ENCODE peak calls at places on chromosome 2, in five cellular contexts. F is gastrocnemius medialis, U is left ventricle myocardium inferior, C is GM12878, Q is cardiac muscle cell. M is an unnamed sample.
A peak's percentile ranks its signal among the peaks of the same experiment; 100 is the strongest.

GRCh38 chr2:240601831-240602160 is 15.3 kb downstream of the CAPN10 start:
- DNase-seq in F (no peak), Q (no peak), C (no peak), U (no peak), M (no peak)

GRCh38 chr2:191789791-191790190 is 57.1 kb downstream of the CAVIN2 start:
- DNase-seq in C (no peak), U (no peak), Q (no peak), F (no peak), M (no peak)

GRCh38 chr2:74066491-74067203 is 81.1 kb downstream of the BOLA3 start:
- DNase-seq in C (no peak), Q (no peak), U (no peak), F (no peak), M (no peak)

GRCh38 chr2:218145124-218145523 is 19.3 kb downstream of the CXCR2 start:
- DNase-seq in C (no peak), Q (no peak), U (peak; percentile 21), F (no peak), M (no peak)

GRCh38 chr2:26144031-26144430 is 28.9 kb upstream of the GAREM2 start:
- DNase-seq in Q (no peak), U (no peak), F (no peak), C (no peak), M (no peak)

GRCh38 chr2:70525032-70525431 is 28.6 kb downstream of the TGFA start:
- DNase-seq in U (no peak), C (no peak), F (no peak), Q (no peak), M (no peak)

GRCh38 chr2:240722376-240722775 is 30.7 kb downstream of the AQP12A start:
- DNase-seq in U (no peak), F (no peak), Q (no peak), C (no peak), M (no peak)

GRCh38 chr2:44774826-44775492 is 166.5 kb upstream of the SIX3 start:
- DNase-seq in C (no peak), U (no peak), F (no peak), Q (no peak), M (no peak)

GRCh38 chr2:142805244-142805643 is 72.2 kb upstream of the KYNU start:
- DNase-seq in C (no peak), U (no peak), F (no peak), Q (no peak), M (no peak)

GRCh38 chr2:221212105-221212504 is 360.0 kb downstream of the EPHA4 start:
- DNase-seq in U (no peak), C (no peak), F (no peak), Q (no peak), M (no peak)
- TF ChIP-seq CTCF in U (no peak), C (no peak), F (no peak), Q (no peak), M (no peak)

GRCh38 chr2:9755638-9756037 is 87.6 kb upstream of the TAF1B start:
- DNase-seq in U (no peak), C (no peak), F (no peak), Q (no peak), M (no peak)
- H3K27me3 ChIP-seq in U (no peaks in the 10 kb centered on the region), C (peaks cover 4% of the 10 kb centered on the region), F (no peaks in the 10 kb centered on the region), Q (no peaks in the 10 kb centered on the region), M (no peaks in the 10 kb centered on the region)

DNA sequence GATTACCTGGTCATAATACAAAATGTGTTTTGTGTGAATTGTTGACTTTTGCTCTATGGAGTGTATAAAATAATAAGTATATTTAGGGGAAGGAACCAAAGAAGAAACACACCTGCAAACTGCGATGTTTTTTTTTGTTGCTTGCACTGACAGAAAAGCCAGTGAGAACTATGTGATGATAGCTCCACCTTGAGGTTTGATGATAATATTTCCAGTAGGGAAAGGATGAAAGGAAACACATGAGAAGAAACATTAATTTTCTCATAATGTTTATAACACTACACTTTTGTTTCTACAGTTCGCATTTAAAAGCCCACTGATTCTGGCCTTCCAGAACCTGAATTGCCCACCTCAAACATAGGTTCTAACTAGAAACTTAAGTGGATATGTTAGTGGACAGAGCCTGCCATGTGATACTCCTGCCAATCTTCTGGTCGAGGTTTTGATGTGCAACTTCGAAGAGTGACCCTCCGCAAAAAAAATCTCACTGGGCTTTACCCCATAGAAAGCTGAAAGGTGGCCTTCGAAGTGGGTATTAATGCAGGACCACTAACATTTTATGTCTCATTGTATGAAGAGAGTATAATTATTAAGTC is 476.4 kb upstream of the SPHKAP start:
- DNase-seq in Q (peak; percentile 72), U (no peak), F (no peak), C (peak; percentile 3), M (no peak)
- H3K4me3 ChIP-seq in Q (no peak overlapping the region), U (no peak overlapping the region), F (no peak overlapping the region), C (no peak overlapping the region), M (no peak overlapping the region)

GRCh38 chr2:84884396-84884795 is 3.5 kb upstream of the TRABD2A start:
- DNase-seq in U (no peak), Q (no peak), C (no peak), F (no peak), M (no peak)

GRCh38 chr2:84882775-84883550 is 2.1 kb upstream of the TRABD2A start:
- DNase-seq in U (no peak), F (no peak), Q (no peak), C (no peak), M (no peak)

GRCh38 chr2:84881581-84882414 is 914 bp upstream of the TRABD2A start:
- DNase-seq in Q (peak; percentile 82), F (peak; percentile 49), U (peak; percentile 72), C (no peak), M (peak; percentile 28)

GRCh38 chr2:84880645-84881521 is at the start of gene TRABD2A:
- DNase-seq in Q (peak; percentile 25), F (no peak), C (no peak), U (no peak), M (no peak)

GRCh38 chr2:84882415-84882738 is 1.5 kb upstream of the TRABD2A start:
- DNase-seq in F (no peak), U (no peak), Q (no peak), C (no peak), M (no peak)
- TF ChIP-seq CTCF in F (no peak), U (peak; percentile 5), Q (no peak), C (no peak), M (peak; percentile 1)

DNA sequence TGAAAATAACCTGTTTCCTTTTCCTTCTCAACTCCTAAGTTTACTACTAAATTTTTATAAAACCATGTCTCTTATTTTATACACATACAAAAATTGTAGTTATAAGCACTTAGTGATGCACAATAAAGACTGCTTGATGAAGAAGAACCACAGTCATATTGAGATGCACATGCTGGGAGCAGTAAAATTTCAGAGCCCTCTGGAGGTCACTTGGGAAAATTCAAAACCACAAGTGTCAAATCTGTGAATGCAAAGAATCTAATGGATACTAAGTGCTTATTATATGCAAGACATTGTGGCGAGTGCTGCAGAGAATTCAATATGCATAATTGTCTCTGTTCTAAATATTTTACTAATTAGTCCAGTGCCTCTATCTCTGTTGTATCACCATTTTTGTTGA is 180.5 kb downstream of the VWC2L start:
- DNase-seq in F (no peak), Q (no peak), U (no peak), C (no peak), M (no peak)
- H3K27me3 ChIP-seq in F (no peaks in the 10 kb centered on the region), Q (no peaks in the 10 kb centered on the region), U (no peaks in the 10 kb centered on the region), C (no peaks in the 10 kb centered on the region), M (no peaks in the 10 kb centered on the region)

M was measured in esophagus squamous epithelium.